ENCODE peak calls at places on chromosomes 12 and 14, in seven cellular contexts. Y is germinal center, Z is HCEC 1CT, W is PC-3, G is fibroblast of gingiva, C is fibroblast of the aortic adventitia, S is GM10248. H is an unnamed sample.

GRCh38 chr14:100398044-100398443 is 74.9 kb downstream of the SLC25A47 start:
- DNase-seq in Y (no peak), Z (no peak), W (no peak), G (no peak), C (no peak), S (no peak), H (no peak)

GRCh38 chr12:113002155-113002554 is 23.8 kb downstream of the OAS2 start:
- DNase-seq in Y (no peak), Z (no peak), W (no peak), G (no peak), C (no peak), S (no peak), H (peak)

GRCh38 chr12:125742413-125742812 is 677.2 kb downstream of the AACS start:
- DNase-seq in Y (no peak), Z (no peak), W (no peak), G (no peak), C (no peak), S (no peak), H (no peak)

GRCh38 chr14:34592623-34593022 is 37.3 kb downstream of the SNX6 start:
- DNase-seq in Y (no peak), Z (no peak), W (no peak), G (no peak), C (no peak), S (no peak), H (no peak)

GRCh38 chr14:105481886-105482454 is 4.7 kb upstream of the CRIP1 start:
- DNase-seq in Y (peak), Z (peak), W (peak), G (peak), C (peak), S (peak), H (peak)

GRCh38 chr14:75879031-75879430 is 102.8 kb downstream of the TGFB3 start:
- DNase-seq in Y (no peak), Z (peak), W (peak), G (peak), C (peak), S (peak), H (no peak)

GRCh38 chr14:35821546-35822411 is 4.4 kb upstream of the BRMS1L start:
- DNase-seq in Y (peak), Z (peak), W (peak), G (peak), C (peak), S (peak), H (peak)

GRCh38 chr12:111428728-111429175 is 23.0 kb downstream of the SH2B3 start:
- DNase-seq in Y (peak), Z (no peak), W (no peak), G (no peak), C (no peak), S (no peak), H (no peak)

GRCh38 chr14:99603471-99603933 is 505 bp downstream of the CCDC85C start:
- DNase-seq in Y (no peak), Z (no peak), W (peak), G (no peak), C (peak), S (no peak), H (no peak)

GRCh38 chr12:132445884-132446471 is 44.0 kb upstream of the FBRSL1 start:
- DNase-seq in Y (peak), Z (no peak), W (peak), G (peak), C (peak), S (no peak), H (no peak)

GRCh38 chr14:77106666-77107065 is 8.6 kb downstream of the CIPC start:
- DNase-seq in Y (no peak), Z (no peak), W (no peak), G (no peak), C (no peak), S (no peak), H (no peak)

GRCh38 chr12:111055181-111055880 is 135.0 kb upstream of the MYL2 start:
- DNase-seq in Y (no peak), Z (no peak), W (no peak), G (no peak), C (no peak), S (no peak), H (no peak)

GRCh38 chr12:124681779-124682391 is 114.5 kb upstream of the NCOR2 start:
- DNase-seq in Y (no peak), Z (peak), W (peak), G (no peak), C (peak), S (no peak), H (no peak)

GRCh38 chr14:104281768-104282301 is 143.4 kb downstream of the KIF26A start:
- DNase-seq in Y (no peak), Z (no peak), W (no peak), G (no peak), C (no peak), S (no peak), H (no peak)

GRCh38 chr12:42744539-42745156 is 155.1 kb upstream of the PRICKLE1 start:
- DNase-seq in Y (no peak), Z (no peak), W (peak), G (peak), C (peak), S (no peak), H (no peak)

GRCh38 chr12:123761841-123762714 is at the start of gene DNAH10:
- DNase-seq in Y (peak), Z (no peak), W (no peak), G (no peak), C (no peak), S (peak), H (peak)

GRCh38 chr14:55715889-55716288 is 135.9 kb downstream of the KTN1 start:
- DNase-seq in Y (no peak), Z (peak), W (no peak), G (peak), C (peak), S (no peak), H (peak)

GRCh38 chr12:108804361-108804949 is 52.9 kb downstream of the SSH1 start:
- DNase-seq in Y (no peak), Z (peak), W (no peak), G (peak), C (peak), S (no peak), H (no peak)